ENCODE peak calls at places on chromosomes 16 and 17, in ten cellular contexts. One of them, this sample, is unnamed.

GRCh38 chr17:7058831-7059447 is 15.0 kb upstream of the SLC16A11 start:
- DNase-seq in A549: no peak
- DNase-seq in stimulated activated CD4-positive, alpha-beta T cell treated with anti-CD3 and anti-CD28 coated beads, TNF-alpha, amount 100 ng/mL, for 4 hours: no peak
- DNase-seq in neuronal stem cell: no peak
- DNase-seq in stimulated activated CD8-positive, alpha-beta memory T cell treated with anti-CD3 and anti-CD28 coated beads, Interleukin-2, amount 100 ng/mL, for 48 hours: no peak
- DNase-seq in heart right ventricle: no peak
- DNase-seq in tibial artery: no peak
- DNase-seq in GM12892: no peak
- DNase-seq in amygdala: no peak
- DNase-seq in EL: no peak
- DNase-seq in this sample: no peak

GRCh38 chr17:9905902-9906301 is 831 bp upstream of the RCVRN start:
- DNase-seq in A549: peak
- DNase-seq in stimulated activated CD4-positive, alpha-beta T cell treated with anti-CD3 and anti-CD28 coated beads, TNF-alpha, amount 100 ng/mL, for 4 hours: no peak
- DNase-seq in neuronal stem cell: no peak
- DNase-seq in stimulated activated CD8-positive, alpha-beta memory T cell treated with anti-CD3 and anti-CD28 coated beads, Interleukin-2, amount 100 ng/mL, for 48 hours: no peak
- DNase-seq in heart right ventricle: no peak
- DNase-seq in tibial artery: peak
- DNase-seq in GM12892: peak
- DNase-seq in amygdala: no peak
- DNase-seq in EL: peak
- DNase-seq in this sample: no peak

GRCh38 chr17:30316736-30317135 is 17.1 kb downstream of the TMIGD1 start:
- DNase-seq in A549: no peak
- DNase-seq in stimulated activated CD4-positive, alpha-beta T cell treated with anti-CD3 and anti-CD28 coated beads, TNF-alpha, amount 100 ng/mL, for 4 hours: no peak
- DNase-seq in neuronal stem cell: no peak
- DNase-seq in stimulated activated CD8-positive, alpha-beta memory T cell treated with anti-CD3 and anti-CD28 coated beads, Interleukin-2, amount 100 ng/mL, for 48 hours: no peak
- DNase-seq in heart right ventricle: no peak
- DNase-seq in tibial artery: no peak
- DNase-seq in GM12892: no peak
- DNase-seq in amygdala: no peak
- DNase-seq in EL: no peak
- DNase-seq in this sample: no peak

GRCh38 chr16:19502395-19503131 is 19.3 kb downstream of the GDE1 start:
- DNase-seq in A549: peak
- DNase-seq in stimulated activated CD4-positive, alpha-beta T cell treated with anti-CD3 and anti-CD28 coated beads, TNF-alpha, amount 100 ng/mL, for 4 hours: peak
- DNase-seq in neuronal stem cell: peak
- DNase-seq in stimulated activated CD8-positive, alpha-beta memory T cell treated with anti-CD3 and anti-CD28 coated beads, Interleukin-2, amount 100 ng/mL, for 48 hours: peak
- DNase-seq in heart right ventricle: peak
- DNase-seq in tibial artery: peak
- DNase-seq in GM12892: peak
- DNase-seq in amygdala: peak
- DNase-seq in EL: peak
- DNase-seq in this sample: no peak

GRCh38 chr16:73071131-73071940 is 23.4 kb upstream of the ZFHX3 start:
- DNase-seq in A549: peak
- DNase-seq in stimulated activated CD4-positive, alpha-beta T cell treated with anti-CD3 and anti-CD28 coated beads, TNF-alpha, amount 100 ng/mL, for 4 hours: no peak
- DNase-seq in neuronal stem cell: peak
- DNase-seq in stimulated activated CD8-positive, alpha-beta memory T cell treated with anti-CD3 and anti-CD28 coated beads, Interleukin-2, amount 100 ng/mL, for 48 hours: no peak
- DNase-seq in heart right ventricle: no peak
- DNase-seq in tibial artery: peak
- DNase-seq in GM12892: no peak
- DNase-seq in amygdala: no peak
- DNase-seq in EL: peak
- DNase-seq in this sample: no peak

GRCh38 chr17:77423589-77424451 is 283.1 kb downstream of the SEC14L1 start:
- DNase-seq in A549: peak
- DNase-seq in stimulated activated CD4-positive, alpha-beta T cell treated with anti-CD3 and anti-CD28 coated beads, TNF-alpha, amount 100 ng/mL, for 4 hours: no peak
- DNase-seq in neuronal stem cell: no peak
- DNase-seq in stimulated activated CD8-positive, alpha-beta memory T cell treated with anti-CD3 and anti-CD28 coated beads, Interleukin-2, amount 100 ng/mL, for 48 hours: no peak
- DNase-seq in heart right ventricle: peak
- DNase-seq in tibial artery: peak
- DNase-seq in GM12892: no peak
- DNase-seq in amygdala: peak
- DNase-seq in EL: peak
- DNase-seq in this sample: no peak

GRCh38 chr17:29495011-29495410 is 71.8 kb downstream of the ABHD15 start:
- DNase-seq in A549: no peak
- DNase-seq in stimulated activated CD4-positive, alpha-beta T cell treated with anti-CD3 and anti-CD28 coated beads, TNF-alpha, amount 100 ng/mL, for 4 hours: no peak
- DNase-seq in neuronal stem cell: no peak
- DNase-seq in stimulated activated CD8-positive, alpha-beta memory T cell treated with anti-CD3 and anti-CD28 coated beads, Interleukin-2, amount 100 ng/mL, for 48 hours: no peak
- DNase-seq in heart right ventricle: no peak
- DNase-seq in tibial artery: no peak
- DNase-seq in GM12892: no peak
- DNase-seq in amygdala: no peak
- DNase-seq in EL: peak
- DNase-seq in this sample: no peak

GRCh38 chr17:16150251-16150859 is 65.0 kb downstream of the NCOR1 start:
- DNase-seq in A549: peak
- DNase-seq in stimulated activated CD4-positive, alpha-beta T cell treated with anti-CD3 and anti-CD28 coated beads, TNF-alpha, amount 100 ng/mL, for 4 hours: no peak
- DNase-seq in neuronal stem cell: no peak
- DNase-seq in stimulated activated CD8-positive, alpha-beta memory T cell treated with anti-CD3 and anti-CD28 coated beads, Interleukin-2, amount 100 ng/mL, for 48 hours: no peak
- DNase-seq in heart right ventricle: no peak
- DNase-seq in tibial artery: no peak
- DNase-seq in GM12892: no peak
- DNase-seq in amygdala: no peak
- DNase-seq in EL: peak
- DNase-seq in this sample: no peak